ENCODE peak calls at places on chromosomes 7 and 10, in four cellular contexts. W is A549, N is pancreas, I is breast epithelium. V is an unnamed sample. For H3K9me3, the result is how much of the 10 kb centered on the place peaks cover.

GRCh38 chr7:104207348-104207730 is 474 bp downstream of the ORC5 start:
- DNase-seq in W (no peak), N (no peak), I (no peak), V (no peak)

GRCh38 chr10:51074238-51075028 is at the start of gene PRKG1:
- DNase-seq in W (peak), N (peak), I (peak), V (peak)

GRCh38 chr10:102579206-102579790 is 65.0 kb upstream of the TRIM8 start:
- DNase-seq in W (no peak), N (no peak), I (no peak), V (no peak)

GRCh38 chr7:44291066-44291732 is 34.2 kb downstream of the CAMK2B start:
- DNase-seq in W (no peak), N (peak), I (no peak), V (peak)

GRCh38 chr10:5940807-5941218 is 36.5 kb downstream of the IL15RA start:
- DNase-seq in W (no peak), N (no peak), I (no peak), V (no peak)

GRCh38 chr10:77160679-77161078 is 476.9 kb downstream of the KCNMA1 start:
- DNase-seq in W (no peak), N (no peak), I (no peak), V (no peak)

GRCh38 chr10:73768881-73769280 is 13.0 kb upstream of the CHCHD1 start:
- DNase-seq in W (no peak), N (no peak), I (no peak), V (no peak)

GRCh38 chr10:119755446-119755845 is 29.6 kb downstream of the INPP5F start:
- DNase-seq in W (no peak), N (no peak), I (no peak), V (no peak)

GRCh38 chr7:71740196-71740560 is 608.2 kb downstream of the GALNT17 start:
- DNase-seq in W (no peak), N (no peak), I (no peak), V (no peak)

GRCh38 chr7:37379546-37379945 is 69.1 kb downstream of the ELMO1 start:
- DNase-seq in W (no peak), N (no peak), I (no peak), V (no peak)

GRCh38 chr7:1395211-1396070 is 63.8 kb downstream of the MICALL2 start:
- DNase-seq in W (no peak), N (no peak), I (no peak), V (no peak)

GRCh38 chr7:101614939-101615302 is 14.2 kb downstream of the MYL10 start:
- DNase-seq in W (no peak), N (no peak), I (no peak), V (peak)

GRCh38 chr10:91349381-91349780 is 60.8 kb upstream of the HECTD2 start:
- DNase-seq in W (no peak), N (no peak), I (peak), V (peak)

GRCh38 chr7:94374231-94374630 is 20.5 kb upstream of the COL1A2 start:
- DNase-seq in W (no peak), N (peak), I (no peak), V (peak)

GRCh38 chr10:116263870-116264269 is 9.1 kb downstream of the GFRA1 start:
- DNase-seq in W (no peak), N (no peak), I (no peak), V (no peak)

GRCh38 chr10:10270071-10270470 is 747.6 kb upstream of the CELF2 start:
- DNase-seq in W (no peak), N (no peak), I (no peak), V (no peak)
- H3K9me3 ChIP-seq in W (under half), N (under half), I (under half), V (under half)

GRCh38 chr7:76329479-76329878 is 27.0 kb downstream of the HSPB1 start:
- DNase-seq in W (no peak), N (no peak), I (no peak), V (no peak)

GRCh38 chr7:76326646-76327233 is 24.3 kb downstream of the HSPB1 start:
- DNase-seq in W (peak), N (no peak), I (no peak), V (no peak)

GRCh38 chr7:76327610-76328009 is 25.1 kb downstream of the HSPB1 start:
- DNase-seq in W (no peak), N (no peak), I (no peak), V (no peak)

GRCh38 chr7:76330245-76330644 is 27.8 kb downstream of the HSPB1 start:
- DNase-seq in W (no peak), N (no peak), I (no peak), V (no peak)

GRCh38 chr7:76328390-76328789 is 25.9 kb downstream of the HSPB1 start:
- DNase-seq in W (no peak), N (no peak), I (no peak), V (no peak)
- TF ChIP-seq CTCF in W (no peak), N (no peak), I (no peak), V (no peak)

GRCh38 chr7:100604976-100605911 is 3.1 kb downstream of the PCOLCE start:
- DNase-seq in W (peak), N (peak), I (no peak), V (no peak)

GRCh38 chr7:100603697-100604077 is 1.5 kb downstream of the PCOLCE start:
- DNase-seq in W (no peak), N (no peak), I (no peak), V (no peak)

GRCh38 chr7:100600222-100601038 is 1.7 kb upstream of the PCOLCE start:
- DNase-seq in W (no peak), N (no peak), I (no peak), V (no peak)

GRCh38 chr7:100604078-100604975 is 2.2 kb downstream of the PCOLCE start:
- DNase-seq in W (peak), N (peak), I (peak), V (peak)

DNA sequence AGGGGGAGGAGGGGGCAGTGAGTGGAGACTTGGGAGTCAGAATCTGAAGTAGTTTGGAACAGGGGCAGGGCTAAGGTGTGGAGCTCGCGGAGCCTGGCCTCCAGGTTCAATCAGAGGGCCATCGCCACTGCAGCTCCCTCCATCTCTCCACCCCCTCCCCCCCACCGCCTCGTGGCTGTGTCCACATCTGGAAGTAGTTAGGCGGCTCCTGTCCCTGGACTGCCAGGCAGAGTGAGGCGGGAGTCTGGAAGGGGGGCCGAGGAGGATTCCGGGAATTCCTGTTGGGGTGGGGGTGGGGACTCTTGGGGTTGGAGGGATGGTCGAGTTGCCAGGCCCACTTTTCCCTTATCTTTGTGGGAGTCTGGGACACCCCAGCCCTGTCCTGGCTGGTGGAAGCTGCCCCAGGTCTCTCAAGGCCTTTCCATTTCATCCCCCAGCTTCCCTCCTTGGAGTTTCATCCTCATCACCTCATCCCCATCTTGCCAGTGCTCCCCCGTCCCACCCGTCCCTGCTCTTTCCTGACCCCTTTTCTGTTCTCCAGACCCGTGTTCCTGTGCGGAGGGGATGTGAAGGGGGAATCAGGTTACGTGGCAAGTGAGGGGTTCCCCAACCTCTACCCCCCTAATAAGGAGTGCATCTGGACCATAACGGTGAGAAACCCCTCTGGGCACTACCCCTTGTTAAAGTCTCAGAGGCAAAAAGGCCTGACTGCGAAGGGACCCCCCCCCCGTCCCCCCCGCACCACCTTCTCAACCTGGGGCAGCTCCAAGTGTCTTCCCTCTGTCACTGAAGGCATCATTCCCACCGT is 930 bp downstream of the PCOLCE start:
- DNase-seq in W (no peak), N (peak), I (peak), V (no peak)
- H3K4me3 ChIP-seq in W (no peak), N (no peak), I (peak), V (peak)

GRCh38 chr7:154343778-154344412 is 291.7 kb downstream of the DPP6 start:
- DNase-seq in W (no peak), N (no peak), I (no peak), V (no peak)

GRCh38 chr7:154350892-154351291 is 298.7 kb downstream of the DPP6 start:
- DNase-seq in W (no peak), N (no peak), I (no peak), V (no peak)

GRCh38 chr7:154345093-154345492 is 292.9 kb downstream of the DPP6 start:
- DNase-seq in W (no peak), N (no peak), I (no peak), V (no peak)

GRCh38 chr7:154342971-154343633 is 290.9 kb downstream of the DPP6 start:
- DNase-seq in W (no peak), N (no peak), I (no peak), V (no peak)

DNA sequence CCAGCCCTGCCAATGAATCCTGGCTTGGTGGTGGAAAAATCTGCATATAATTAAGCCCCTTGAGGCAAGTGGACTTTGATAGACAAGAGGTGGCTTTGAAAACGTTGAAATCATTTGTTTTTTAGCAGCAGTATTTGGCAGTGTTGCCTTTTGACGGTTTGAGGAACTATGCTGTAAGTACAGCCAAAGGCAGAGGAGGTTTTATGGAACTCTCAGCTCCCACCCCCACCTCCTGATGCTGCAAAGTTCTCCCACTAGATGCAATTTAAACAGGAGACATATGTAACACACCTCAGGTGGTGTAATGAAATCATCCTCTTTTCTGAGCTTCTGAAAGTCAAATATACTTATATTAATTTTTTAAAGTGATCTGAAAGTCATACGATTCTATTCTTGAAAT is 295.7 kb downstream of the DPP6 start:
- DNase-seq in W (no peak), N (no peak), I (no peak), V (no peak)
- H3K9me3 ChIP-seq in W (under half), N (under half), I (under half), V (under half)

GRCh38 chr7:154698726-154699291 is 304.1 kb downstream of the PAXIP1 start:
- DNase-seq in W (peak), N (no peak), I (no peak), V (no peak)
- TF ChIP-seq CTCF in W (peak), N (peak), I (no peak), V (no peak)